ENCODE peak calls at places on chromosome 2, in four cellular contexts. A is stimulated activated CD8-positive, alpha-beta memory T cell treated with anti-CD3 and anti-CD28 coated beads, Interleukin-7, amount 100 ng/mL, for 1 hour; B is lung; Y is stimulated activated naive B cell treated with anti-CD40 and anti-IgM and Interleukin-4, amounts not matched to agents 10 μg/mL and 1 μg/mL and 100 μg/mL, for 72 hours. X is an unnamed sample.

GRCh38 chr2:179297922-179298321 is 33.3 kb upstream of the SESTD1 start:
- DNase-seq in A (no peak), Y (no peak), B (no peak), X (no peak)

GRCh38 chr2:226048625-226049024 is 649.1 kb downstream of the NYAP2 start:
- DNase-seq in Y (no peak), A (no peak), B (no peak), X (no peak)

GRCh38 chr2:127663566-127664064 is 11.7 kb downstream of the LIMS2 start:
- DNase-seq in B (no peak), Y (no peak), A (no peak), X (no peak)

GRCh38 chr2:226665306-226665831 is 134.3 kb downstream of the IRS1 start:
- DNase-seq in B (no peak), A (no peak), Y (no peak), X (no peak)

GRCh38 chr2:11679491-11680130 is 9.6 kb upstream of the NTSR2 start:
- DNase-seq in B (no peak), A (no peak), Y (no peak), X (no peak)

GRCh38 chr2:29335391-29335790 is 220.2 kb downstream of the CLIP4 start:
- DNase-seq in A (no peak), Y (no peak), B (no peak), X (no peak)

GRCh38 chr2:218039171-218039570 is 29.9 kb upstream of the RUFY4 start:
- DNase-seq in Y (no peak), B (no peak), A (no peak), X (no peak)

GRCh38 chr2:76204048-76204447 is 493.3 kb upstream of the GCFC2 start:
- DNase-seq in A (no peak), B (no peak), Y (no peak), X (no peak)

GRCh38 chr2:241653210-241653750 is 15.8 kb downstream of the ATG4B start:
- DNase-seq in Y (no peak), B (no peak), A (no peak), X (no peak)

GRCh38 chr2:199144546-199144945 is 313.2 kb downstream of the SATB2 start:
- DNase-seq in B (no peak), A (no peak), Y (no peak), X (no peak)

GRCh38 chr2:26488463-26489212 is 10.7 kb upstream of the OTOF start:
- DNase-seq in A (no peak), Y (no peak), B (no peak), X (no peak)

GRCh38 chr2:241391892-241392665 is 36.0 kb downstream of the FARP2 start:
- DNase-seq in A (no peak), Y (no peak), B (peak), X (no peak)

GRCh38 chr2:233807966-233808892 is 30.1 kb downstream of the MROH2A start:
- DNase-seq in Y (no peak), A (no peak), B (no peak), X (no peak)

GRCh38 chr2:70535573-70535972 is 18.1 kb downstream of the TGFA start:
- DNase-seq in Y (no peak), A (no peak), B (no peak), X (no peak)

GRCh38 chr2:180222642-180223041 is 215.5 kb upstream of the CWC22 start:
- DNase-seq in A (no peak), B (no peak), Y (no peak), X (no peak)

GRCh38 chr2:174728096-174728495 is 36.2 kb downstream of the CHRNA1 start:
- DNase-seq in A (no peak), B (no peak), Y (no peak), X (no peak)

GRCh38 chr2:73780242-73780582 is 309 bp upstream of the DUSP11 start:
- DNase-seq in Y (no peak), B (no peak), A (no peak), X (no peak)

GRCh38 chr2:241091734-241092445 is 10.2 kb downstream of the MTERF4 start:
- DNase-seq in B (no peak), A (no peak), Y (no peak), X (no peak)

GRCh38 chr2:223654384-223654915 is 52.3 kb upstream of the SCG2 start:
- DNase-seq in Y (no peak), B (no peak), A (no peak), X (no peak)